ENCODE peak calls at places on chromosomes 1 and 21, in four cellular contexts. D is K562, J is GM12878, M is HepG2. F is an unnamed sample.

GRCh38 chr1:22491995-22492726 is 40.5 kb downstream of the ZBTB40 start:
- DNase-seq in M (no peak), D (no peak), J (no peak), F (no peak)

GRCh38 chr1:117060441-117061317 is 553 bp downstream of the TTF2 start:
- DNase-seq in D (peak; percentile 76), M (peak; percentile 38), J (peak; percentile 31), F (peak; percentile 21)

GRCh38 chr1:51654000-51654399 is 37.1 kb downstream of the OSBPL9 start:
- DNase-seq in D (no peak), M (no peak), J (no peak), F (no peak)

GRCh38 chr1:209335090-209335692 is 248.3 kb upstream of the CAMK1G start:
- DNase-seq in J (no peak), D (peak; percentile 56), M (peak; percentile 3), F (peak; percentile 28)

GRCh38 chr1:38270241-38270871 is 223.8 kb upstream of the POU3F1 start:
- DNase-seq in J (no peak), D (no peak), M (no peak), F (no peak)

GRCh38 chr1:24069817-24070216 is 42.1 kb downstream of the MYOM3 start:
- DNase-seq in J (no peak), M (no peak), D (no peak), F (no peak)

GRCh38 chr1:161531986-161532875 is 7.9 kb downstream of the HSPA6 start:
- DNase-seq in M (peak; percentile 8), D (peak; percentile 52), J (no peak), F (no peak)

GRCh38 chr21:21547368-21547953 is 549.3 kb downstream of the NCAM2 start:
- DNase-seq in J (no peak), M (no peak), D (no peak), F (no peak)

GRCh38 chr1:230067441-230067870 is 418 bp downstream of the GALNT2 start:
- DNase-seq in D (peak; percentile 52), J (no peak), M (peak; percentile 16), F (no peak)

GRCh38 chr1:58576727-58577675 is at the start of gene TACSTD2:
- DNase-seq in D (no peak), M (no peak), J (no peak), F (no peak)

GRCh38 chr21:35102488-35103407 is 53.6 kb upstream of the RUNX1 start:
- DNase-seq in M (peak; percentile 48), J (no peak), D (peak; percentile 76), F (no peak)
- TF ChIP-seq ATF3 in M (no peak), J (no peak), D (no peak), F (no peak)

GRCh38 chr1:174789399-174789798 is 210.3 kb upstream of the CACYBP start:
- DNase-seq in J (peak; percentile 50), M (no peak), D (peak; percentile 21), F (no peak)
- TF ChIP-seq ZBTB33 in J (no peak), M (no peak), D (no peak), F (no peak)

GRCh38 chr1:31373897-31374486 is 1.1 kb upstream of the FABP3 start:
- DNase-seq in D (no peak), J (no peak), M (no peak), F (no peak)

GRCh38 chr1:31380181-31380580 is 7.3 kb upstream of the FABP3 start:
- DNase-seq in J (no peak), M (no peak), D (no peak), F (no peak)

GRCh38 chr1:31376374-31377134 is 3.7 kb upstream of the FABP3 start:
- DNase-seq in D (peak; percentile 52), J (no peak), M (peak; percentile 32), F (no peak)

GRCh38 chr1:31374511-31375196 is 1.8 kb upstream of the FABP3 start:
- DNase-seq in D (no peak), J (no peak), M (no peak), F (no peak)

GRCh38 chr1:31377361-31377863 is 4.5 kb upstream of the FABP3 start:
- DNase-seq in D (no peak), M (no peak), J (no peak), F (no peak)
- TF ChIP-seq SIN3A in D (no peak), M (no peak), J (no peak), F (no peak)

GRCh38 chr1:77796695-77797405 is 17.4 kb downstream of the MIGA1 start:
- DNase-seq in J (no peak), D (peak; percentile 21), M (peak; percentile 40), F (no peak)
- TF ChIP-seq ATF3 in J (no peak), D (no peak), M (no peak), F (no peak)

GRCh38 chr1:87922885-87923284 is 594.2 kb downstream of the LMO4 start:
- DNase-seq in D (no peak), J (no peak), M (no peak), F (no peak)
- TF ChIP-seq ZBTB33 in D (no peak), J (no peak), M (no peak), F (no peak)

GRCh38 chr1:220521755-220522154 is 6.2 kb upstream of the MARK1 start:
- DNase-seq in M (no peak), J (no peak), D (no peak), F (no peak)
- TF ChIP-seq SIN3A in M (no peak), J (no peak), D (no peak), F (no peak)

GRCh38 chr1:46114925-46115603 is 17.4 kb downstream of the PIK3R3 start:
- DNase-seq in M (no peak), D (no peak), J (no peak), F (no peak)

GRCh38 chr1:46113948-46114347 is 18.5 kb downstream of the PIK3R3 start:
- DNase-seq in M (no peak), D (peak; percentile 42), J (no peak), F (no peak)

GRCh38 chr1:46117810-46118494 is 14.5 kb downstream of the PIK3R3 start:
- DNase-seq in J (no peak), D (no peak), M (no peak), F (no peak)

GRCh38 chr1:46110521-46110920 is 21.9 kb downstream of the PIK3R3 start:
- DNase-seq in D (no peak), J (no peak), M (no peak), F (no peak)

GRCh38 chr1:46112108-46112507 is 20.3 kb downstream of the PIK3R3 start:
- DNase-seq in D (no peak), M (no peak), J (no peak), F (no peak)
- TF ChIP-seq ATF3 in D (no peak), M (no peak), J (no peak), F (no peak)

GRCh38 chr1:33641099-33641830 is 168.8 kb downstream of the ZSCAN20 start:
- DNase-seq in M (peak; percentile 13), D (peak; percentile 29), J (no peak), F (peak; percentile 32)
- TF ChIP-seq ZBTB33 in M (no peak), D (no peak), J (no peak), F (no peak)

F was measured in HCT116.